ENCODE peak calls at places on chromosomes 7 and 10, in four cellular contexts. I is stimulated activated CD8-positive, alpha-beta memory T cell treated with anti-CD3 and anti-CD28 coated beads, Interleukin-15, amount 100 ng/mL, for 24 hours; H is NCI-H82; A is glomerular endothelial cell. X is an unnamed sample.

GRCh38 chr10:110042891-110043290 is 35.1 kb downstream of the ADD3 start:
- DNase-seq in H (no peak), A (no peak), I (no peak), X (no peak)

GRCh38 chr7:130881799-130882141 is 147.8 kb upstream of the KLF14 start:
- DNase-seq in H (no peak), I (no peak), A (no peak), X (no peak)

GRCh38 chr7:149732611-149733010 is 40.8 kb downstream of the ZNF467 start:
- DNase-seq in A (no peak), I (no peak), H (no peak), X (no peak)

GRCh38 chr10:90138844-90139243 is 437.5 kb downstream of the KIF20B start:
- DNase-seq in I (no peak), A (no peak), H (peak), X (no peak)

GRCh38 chr10:79239275-79239779 is 107.9 kb upstream of the PPIF start:
- DNase-seq in A (no peak), I (no peak), H (no peak), X (no peak)

GRCh38 chr7:491292-491957 is 28.2 kb downstream of the PDGFA start:
- DNase-seq in A (no peak), H (no peak), I (no peak), X (no peak)

GRCh38 chr10:3671431-3671955 is 113.5 kb downstream of the KLF6 start:
- DNase-seq in H (no peak), A (no peak), I (no peak), X (no peak)

GRCh38 chr10:117360994-117361667 is 14.1 kb downstream of the PDZD8 start:
- DNase-seq in H (no peak), A (no peak), I (no peak), X (no peak)

GRCh38 chr10:52115823-52116222 is 198.3 kb upstream of the DKK1 start:
- DNase-seq in I (no peak), H (no peak), A (peak), X (no peak)

GRCh38 chr7:76281706-76282343 is 20.6 kb upstream of the HSPB1 start:
- DNase-seq in I (no peak), H (no peak), A (no peak), X (no peak)

GRCh38 chr7:111424768-111425167 is 137.5 kb downstream of the IMMP2L start:
- DNase-seq in A (no peak), I (no peak), H (no peak), X (no peak)

GRCh38 chr10:71136036-71136690 is 76.2 kb upstream of the UNC5B start:
- DNase-seq in H (no peak), A (no peak), I (no peak), X (no peak)

GRCh38 chr7:139382439-139382838 is 22.7 kb downstream of the LUC7L2 start:
- DNase-seq in H (peak), I (no peak), A (no peak), X (no peak)

GRCh38 chr7:82194011-82194410 is 249.6 kb downstream of the CACNA2D1 start:
- DNase-seq in A (no peak), H (peak), I (no peak), X (no peak)

GRCh38 chr7:7820409-7820808 is 102.0 kb upstream of the RPA3 start:
- DNase-seq in H (no peak), I (no peak), A (no peak), X (no peak)

GRCh38 chr10:33195608-33196376 is 138.7 kb downstream of the NRP1 start:
- DNase-seq in H (no peak), A (no peak), I (no peak), X (no peak)